ENCODE peak calls at places on chromosomes 13 and 19, in six cellular contexts. C is fibroblast of lung, X is GM23338, M is A549, S is pancreas, U is astrocyte. D is an unnamed sample.
A peak's percentile ranks its signal among the peaks of the same experiment; 100 is the strongest.

GRCh38 chr13:81659984-81660383 is 1319.1 kb upstream of the SPRY2 start:
- DNase-seq in X (no peak), M (no peak), C (no peak), U (no peak), S (no peak), D (no peak)

GRCh38 chr13:90686438-90686837 is 661.0 kb upstream of the MIR17HG start:
- DNase-seq in U (peak; percentile 90), X (no peak), S (no peak), M (no peak), C (peak; percentile 68), D (no peak)

GRCh38 chr13:109818891-109819290 is 32.5 kb upstream of the IRS2 start:
- DNase-seq in U (peak; percentile 49), C (peak; percentile 4), X (no peak), S (no peak), M (no peak), D (no peak)

GRCh38 chr13:112967666-112968379 is 1.2 kb upstream of the MCF2L start:
- DNase-seq in U (no peak), X (no peak), C (no peak), M (no peak), S (no peak), D (peak; percentile 3)

GRCh38 chr13:44989941-44990340 is 603 bp downstream of the GPALPP1 start:
- DNase-seq in C (peak; percentile 18), S (no peak), X (peak; percentile 22), U (no peak), M (peak; percentile 5), D (no peak)

GRCh38 chr19:49588370-49589122 is 2.4 kb upstream of the PRR12 start:
- DNase-seq in M (no peak), C (no peak), U (no peak), X (no peak), S (no peak), D (no peak)

GRCh38 chr19:36172852-36173251 is 20.6 kb upstream of the COX7A1 start:
- DNase-seq in U (no peak), M (no peak), X (no peak), S (no peak), C (no peak), D (no peak)

GRCh38 chr19:17865364-17866311 is 5.9 kb downstream of the RPL18A start:
- DNase-seq in C (no peak), S (no peak), U (no peak), M (no peak), X (peak; percentile 40), D (peak; percentile 81)

GRCh38 chr13:46866150-46866549 is 30.7 kb downstream of the HTR2A start:
- DNase-seq in S (peak; percentile 21), U (peak; percentile 8), C (peak; percentile 64), M (no peak), X (peak; percentile 15), D (peak; percentile 11)

GRCh38 chr13:50203256-50204083 is 188.2 kb downstream of the KCNRG start:
- DNase-seq in X (no peak), M (no peak), S (no peak), U (no peak), C (peak; percentile 48), D (no peak)

GRCh38 chr13:59494560-59494970 is 669.2 kb downstream of the DIAPH3 start:
- DNase-seq in X (no peak), S (no peak), M (no peak), C (peak; percentile 91), U (peak; percentile 93), D (no peak)

GRCh38 chr13:67416047-67416925 is 186.2 kb upstream of the PCDH9 start:
- DNase-seq in U (peak; percentile 1), M (peak; percentile 4), X (peak; percentile 82), S (no peak), C (peak; percentile 38), D (no peak)

GRCh38 chr13:32650705-32651311 is 64.6 kb downstream of the PDS5B start:
- DNase-seq in C (peak; percentile 83), S (peak; percentile 38), X (peak; percentile 87), M (peak; percentile 10), U (peak; percentile 49), D (peak; percentile 58)

GRCh38 chr19:13795595-13796300 is 505 bp downstream of the ZSWIM4 start:
- DNase-seq in C (no peak), M (peak; percentile 20), U (no peak), X (peak; percentile 78), S (peak; percentile 49), D (no peak)

GRCh38 chr13:30409911-30410704 is 12.2 kb upstream of the UBE2L5 start:
- DNase-seq in M (no peak), X (no peak), U (peak; percentile 80), S (no peak), C (peak; percentile 48), D (no peak)

GRCh38 chr13:32209670-32210069 is 105.5 kb downstream of the ZAR1L start:
- DNase-seq in C (peak; percentile 41), S (no peak), M (no peak), U (no peak), X (no peak), D (no peak)

GRCh38 chr13:70723732-70724131 is 615.5 kb upstream of the KLHL1 start:
- DNase-seq in X (no peak), U (no peak), S (no peak), M (no peak), C (peak; percentile 63), D (no peak)
- TF ChIP-seq CTCF in X (peak; percentile 57), U (peak; percentile 36), S (no peak), M (no peak), C (peak; percentile 46), D (no peak)

DNA sequence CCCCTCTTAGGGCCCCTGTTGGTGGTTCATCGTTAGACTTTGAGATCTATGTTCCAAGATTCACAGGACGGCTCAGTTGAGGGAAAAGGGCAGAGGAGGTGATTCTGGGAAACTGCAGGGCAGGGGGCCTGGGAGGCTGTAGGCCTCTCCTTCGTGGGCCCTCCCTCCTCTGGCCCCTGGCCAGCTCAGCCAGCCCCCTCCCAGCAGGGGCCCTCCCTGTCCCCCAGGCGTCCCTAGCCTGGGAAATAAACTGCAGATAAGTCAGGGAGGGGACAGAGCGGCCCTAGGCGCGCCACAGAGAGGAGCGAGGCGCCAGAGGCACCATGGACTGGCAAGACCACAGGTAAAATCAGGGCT is 6.5 kb downstream of the HIF3A start:
- DNase-seq in C (no peak), S (no peak), U (no peak), X (peak; percentile 31), M (no peak), D (no peak)
- H3K4me1 ChIP-seq in C (peaks cover 8% of the 10 kb centered on the region), S (peaks cover 16% of the 10 kb centered on the region), U (peaks cover 16% of the 10 kb centered on the region), X (peaks cover 41% of the 10 kb centered on the region), M (peaks cover 26% of the 10 kb centered on the region), D (peaks cover 33% of the 10 kb centered on the region)

GRCh38 chr19:57099199-57099661 is 20.6 kb upstream of the USP29 start:
- DNase-seq in C (peak; percentile 38), U (peak; percentile 10), X (peak; percentile 74), M (peak; percentile 33), S (peak; percentile 32), D (peak; percentile 46)

GRCh38 chr19:57106646-57107235 is 13.0 kb upstream of the USP29 start:
- DNase-seq in C (no peak), S (no peak), U (no peak), M (no peak), X (peak; percentile 33), D (no peak)

GRCh38 chr19:57105976-57106610 is 13.7 kb upstream of the USP29 start:
- DNase-seq in U (no peak), S (no peak), M (no peak), X (peak; percentile 21), C (no peak), D (no peak)

DNA sequence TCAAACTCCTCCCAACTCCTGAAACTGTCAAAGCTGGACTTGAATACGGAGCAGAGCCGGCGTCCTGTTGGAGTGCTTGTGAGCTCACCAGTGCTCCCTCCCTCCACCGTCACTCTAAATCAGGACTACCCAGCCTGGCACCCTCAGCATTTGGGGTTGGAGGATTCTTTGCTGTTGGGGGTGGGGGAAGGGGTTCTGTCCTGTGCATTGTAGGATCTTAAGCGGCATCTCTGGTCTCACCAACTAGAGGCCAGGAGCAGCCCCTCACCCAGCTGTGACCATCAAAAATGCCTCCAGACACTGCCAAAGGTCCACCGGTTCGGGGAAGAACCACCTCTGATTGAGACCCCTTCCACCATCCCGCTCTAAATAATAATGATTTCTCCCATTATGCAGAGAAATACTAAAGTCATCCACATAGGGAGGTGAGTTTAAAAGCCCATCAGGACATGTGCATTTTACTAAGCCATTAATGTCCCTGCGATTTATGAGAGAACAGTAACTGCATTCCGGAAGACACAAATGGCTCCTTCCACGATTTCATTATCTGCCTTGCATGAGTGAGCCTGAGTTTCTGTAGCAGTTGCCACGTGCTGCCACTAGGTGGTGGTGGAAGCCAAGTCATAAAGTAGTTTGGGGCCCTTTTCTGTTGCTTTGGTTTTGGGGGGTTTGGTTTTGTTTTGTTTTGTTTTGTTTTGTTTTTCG is 16.1 kb upstream of the USP29 start:
- DNase-seq in X (peak; percentile 83), U (peak; percentile 20), S (peak; percentile 21), C (peak; percentile 65), M (peak; percentile 28), D (peak; percentile 29)
- TF ChIP-seq CTCF in X (peak; percentile 90), U (peak; percentile 69), S (peak; percentile 74), C (peak; percentile 90), M (no peak), D (peak; percentile 74)

GRCh38 chr19:11338569-11339253 is 746 bp downstream of the RAB3D start:
- DNase-seq in S (no peak), M (no peak), C (no peak), X (no peak), U (no peak), D (no peak)
- H3K4me1 ChIP-seq in S (peaks cover 9% of the 10 kb centered on the region), M (peaks cover 20% of the 10 kb centered on the region), C (peaks cover 6% of the 10 kb centered on the region), X (peaks cover 3% of the 10 kb centered on the region), U (peaks cover 5% of the 10 kb centered on the region), D (peaks cover 24% of the 10 kb centered on the region)